ENCODE peak calls at places on chromosomes 2 and 18, in ten cellular contexts. K is astrocyte of the spinal cord, J is kidney epithelial cell, Y is hepatocyte, I is neural progenitor cell, U is spleen, P is GM23248, T is kidney, D is fibroblast of lung, Q is astrocyte. Z is an unnamed sample.

GRCh38 chr2:156589381-156590079 is 153.4 kb downstream of the GPD2 start:
- DNase-seq in K (peak), J (peak), Y (peak), I (peak), U (no peak), P (peak), T (no peak), D (peak), Q (peak), Z (peak)

GRCh38 chr18:37668971-37669747 is 103.6 kb upstream of the CELF4 start:
- DNase-seq in K (no peak), J (no peak), Y (no peak), I (peak), U (no peak), P (no peak), T (peak), D (no peak), Q (no peak), Z (no peak)

GRCh38 chr2:221402072-221402471 is 170.0 kb downstream of the EPHA4 start:
- DNase-seq in K (no peak), J (no peak), Y (peak), I (no peak), U (no peak), P (peak), T (no peak), D (no peak), Q (peak), Z (peak)

GRCh38 chr2:120526997-120527945 is 181.3 kb downstream of the INHBB start:
- DNase-seq in K (no peak), J (no peak), Y (no peak), I (no peak), U (peak), P (no peak), T (peak), D (no peak), Q (no peak), Z (peak)

GRCh38 chr18:48997985-48998831 is 47.4 kb upstream of the SMAD7 start:
- DNase-seq in K (peak), J (peak), Y (peak), I (peak), U (peak), P (peak), T (peak), D (peak), Q (peak), Z (peak)

GRCh38 chr2:100397117-100397860 is 20.2 kb downstream of the CHST10 start:
- DNase-seq in K (peak), J (no peak), Y (no peak), I (no peak), U (peak), P (peak), T (no peak), D (no peak), Q (peak), Z (peak)

GRCh38 chr2:17615728-17616351 is 75.3 kb downstream of the VSNL1 start:
- DNase-seq in K (peak), J (no peak), Y (no peak), I (no peak), U (no peak), P (peak), T (no peak), D (peak), Q (peak), Z (peak)

GRCh38 chr2:83069724-83070123 is 1389.4 kb downstream of the SUCLG1 start:
- DNase-seq in K (peak), J (peak), Y (peak), I (no peak), U (no peak), P (peak), T (no peak), D (peak), Q (peak), Z (peak)

GRCh38 chr2:232338759-232339106 is 39.8 kb upstream of the ALPP start:
- DNase-seq in K (no peak), J (no peak), Y (no peak), I (no peak), U (peak), P (no peak), T (peak), D (no peak), Q (no peak), Z (no peak)

GRCh38 chr2:28588231-28588725 is 92.4 kb downstream of the PLB1 start:
- DNase-seq in K (no peak), J (no peak), Y (no peak), I (no peak), U (peak), P (no peak), T (no peak), D (no peak), Q (no peak), Z (peak)

GRCh38 chr2:25309402-25309801 is 32.3 kb downstream of the DNMT3A start:
- DNase-seq in K (peak), J (no peak), Y (peak), I (peak), U (no peak), P (peak), T (no peak), D (peak), Q (no peak), Z (peak)

GRCh38 chr2:152221870-152222269 is 46.3 kb upstream of the STAM2 start:
- DNase-seq in K (peak), J (no peak), Y (no peak), I (no peak), U (no peak), P (peak), T (no peak), D (peak), Q (peak), Z (peak)

GRCh38 chr18:49400398-49401072 is 59.9 kb downstream of the DYM start:
- DNase-seq in K (peak), J (peak), Y (peak), I (no peak), U (no peak), P (peak), T (no peak), D (peak), Q (no peak), Z (no peak)

GRCh38 chr2:42492691-42493467 is 903 bp downstream of the KCNG3 start:
- DNase-seq in K (no peak), J (no peak), Y (peak), I (peak), U (peak), P (peak), T (peak), D (no peak), Q (no peak), Z (peak)

GRCh38 chr2:42495234-42495581 is 1.4 kb upstream of the KCNG3 start:
- DNase-seq in K (no peak), J (no peak), Y (no peak), I (no peak), U (no peak), P (no peak), T (no peak), D (no peak), Q (no peak), Z (no peak)

GRCh38 chr2:42493885-42494433 is at the start of gene KCNG3:
- DNase-seq in K (peak), J (no peak), Y (peak), I (peak), U (peak), P (peak), T (peak), D (peak), Q (peak), Z (peak)

GRCh38 chr2:42494434-42495233 is 852 bp upstream of the KCNG3 start:
- DNase-seq in K (peak), J (peak), Y (peak), I (peak), U (peak), P (peak), T (peak), D (peak), Q (peak), Z (peak)

GRCh38 chr2:42493468-42493884 is 306 bp downstream of the KCNG3 start:
- DNase-seq in K (no peak), J (no peak), Y (no peak), I (no peak), U (peak), P (no peak), T (peak), D (no peak), Q (no peak), Z (no peak)
- H3K4me3 ChIP-seq in K (no peak), J (peak), Y (peak), I (peak), U (peak), P (peak), T (no peak), D (no peak), Q (peak), Z (no peak)

GRCh38 chr2:108267117-108267516 is 21.6 kb upstream of the SULT1C2 start:
- DNase-seq in K (peak), J (peak), Y (no peak), I (no peak), U (no peak), P (peak), T (peak), D (peak), Q (peak), Z (peak)

GRCh38 chr2:108268001-108268400 is 20.7 kb upstream of the SULT1C2 start:
- DNase-seq in K (peak), J (peak), Y (no peak), I (no peak), U (no peak), P (peak), T (no peak), D (peak), Q (peak), Z (peak)

GRCh38 chr2:108270346-108270745 is 18.3 kb upstream of the SULT1C2 start:
- DNase-seq in K (no peak), J (no peak), Y (no peak), I (no peak), U (no peak), P (no peak), T (no peak), D (no peak), Q (no peak), Z (no peak)

GRCh38 chr2:108270768-108271506 is 17.8 kb upstream of the SULT1C2 start:
- DNase-seq in K (no peak), J (no peak), Y (peak), I (no peak), U (no peak), P (no peak), T (no peak), D (no peak), Q (no peak), Z (peak)

DNA sequence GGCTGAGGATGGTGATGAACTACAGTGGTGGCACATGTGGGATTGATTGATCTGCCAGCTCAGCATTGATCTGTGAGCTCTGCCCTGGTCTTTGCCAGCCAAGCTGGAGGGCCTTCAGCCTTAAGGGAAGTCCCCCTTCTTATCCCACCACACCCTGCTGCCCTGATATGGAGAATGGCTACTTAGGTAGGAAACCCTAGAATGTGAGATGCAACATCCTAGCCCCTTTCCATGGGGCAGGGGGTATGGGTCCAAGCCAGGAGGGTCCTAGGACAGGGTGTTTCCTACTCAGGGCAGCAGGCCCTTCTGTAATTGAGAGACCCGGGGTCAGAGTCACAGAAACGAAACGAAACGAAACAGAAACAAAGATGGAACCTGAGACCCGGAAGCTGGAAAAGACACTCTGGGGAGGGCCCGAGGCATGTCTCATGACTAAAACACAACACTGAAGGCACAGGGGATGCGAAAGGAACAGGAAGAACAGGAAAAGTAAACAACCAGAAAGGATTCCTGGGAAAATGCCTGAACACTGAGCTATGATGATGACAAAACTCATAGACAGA is 16.9 kb upstream of the SULT1C2 start:
- DNase-seq in K (peak), J (peak), Y (no peak), I (no peak), U (no peak), P (peak), T (no peak), D (peak), Q (peak), Z (peak)
- H3K4me3 ChIP-seq in K (no peak), J (no peak), Y (no peak), I (no peak), U (no peak), P (peak), T (peak), D (peak), Q (no peak), Z (no peak)

GRCh38 chr18:9095297-9096012 is 7.0 kb upstream of the NDUFV2 start:
- DNase-seq in K (no peak), J (no peak), Y (peak), I (no peak), U (no peak), P (no peak), T (no peak), D (peak), Q (peak), Z (no peak)

GRCh38 chr18:9092665-9093064 is 9.8 kb upstream of the NDUFV2 start:
- DNase-seq in K (no peak), J (no peak), Y (peak), I (no peak), U (no peak), P (no peak), T (no peak), D (no peak), Q (no peak), Z (no peak)

GRCh38 chr18:9096013-9096383 is 6.5 kb upstream of the NDUFV2 start:
- DNase-seq in K (no peak), J (no peak), Y (no peak), I (no peak), U (no peak), P (no peak), T (no peak), D (no peak), Q (no peak), Z (no peak)

GRCh38 chr18:9096698-9097097 is 5.8 kb upstream of the NDUFV2 start:
- DNase-seq in K (no peak), J (no peak), Y (no peak), I (no peak), U (no peak), P (no peak), T (no peak), D (no peak), Q (no peak), Z (no peak)

DNA sequence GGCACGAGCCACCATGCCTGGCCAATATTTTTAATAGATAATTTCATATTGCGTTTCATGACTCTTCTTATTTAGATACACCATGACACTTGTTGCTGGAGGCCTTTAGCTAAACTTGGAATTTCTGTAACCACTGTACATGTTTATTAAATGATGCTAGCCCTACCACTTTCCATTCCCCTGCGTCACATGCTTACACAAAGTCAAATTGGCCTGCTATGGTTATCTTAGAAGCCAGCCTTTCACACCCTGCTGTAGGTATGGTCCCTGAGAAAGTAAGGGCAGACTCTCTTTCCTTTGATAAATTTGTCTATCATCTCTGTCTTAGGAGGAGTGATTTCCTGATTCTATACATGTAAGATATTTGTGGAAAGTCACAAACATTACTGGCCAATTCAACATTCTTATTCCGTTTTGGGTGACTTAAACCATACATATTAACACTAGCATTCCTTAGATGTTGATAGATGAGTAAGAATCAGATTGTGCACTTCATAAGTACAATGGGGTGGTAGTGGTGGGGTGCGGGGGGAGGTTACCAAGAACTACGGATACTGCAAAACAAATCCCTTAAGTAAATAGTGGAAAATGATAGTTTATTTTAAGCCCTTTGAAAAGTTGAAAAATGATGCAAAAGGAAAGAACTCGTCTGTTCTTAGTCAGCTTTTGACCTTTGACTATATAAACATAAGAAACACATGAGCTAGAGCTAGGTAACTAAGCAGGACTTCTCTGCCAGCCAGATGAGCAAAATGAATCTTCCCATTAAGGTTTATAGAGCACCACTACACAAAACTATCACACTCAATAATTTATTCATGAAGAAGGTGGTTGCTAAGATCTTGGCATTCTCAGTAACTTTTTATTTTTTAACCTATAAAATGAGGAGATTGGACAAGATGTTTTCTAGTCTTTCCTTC is 7.9 kb upstream of the NDUFV2 start:
- DNase-seq in K (peak), J (peak), Y (peak), I (no peak), U (no peak), P (peak), T (no peak), D (peak), Q (peak), Z (peak)
- H3K4me3 ChIP-seq in K (no peak), J (no peak), Y (no peak), I (no peak), U (no peak), P (no peak), T (no peak), D (no peak), Q (no peak), Z (no peak)

GRCh38 chr2:217918220-217919024 is 84.4 kb downstream of the TNS1 start:
- DNase-seq in K (peak), J (no peak), Y (no peak), I (peak), U (no peak), P (peak), T (peak), D (peak), Q (peak), Z (no peak)
- H3K4me3 ChIP-seq in K (no peak), J (no peak), Y (no peak), I (no peak), U (no peak), P (no peak), T (no peak), D (no peak), Q (no peak), Z (no peak)

GRCh38 chr2:237669628-237670351 is 42.4 kb downstream of the LRRFIP1 start:
- DNase-seq in K (peak), J (peak), Y (peak), I (no peak), U (peak), P (peak), T (peak), D (peak), Q (peak), Z (no peak)
- H3K4me3 ChIP-seq in K (no peak), J (no peak), Y (no peak), I (no peak), U (no peak), P (peak), T (no peak), D (no peak), Q (peak), Z (no peak)

GRCh38 chr2:33085646-33086045 is 138.9 kb downstream of the LTBP1 start:
- DNase-seq in K (peak), J (no peak), Y (no peak), I (no peak), U (no peak), P (peak), T (no peak), D (peak), Q (peak), Z (no peak)

GRCh38 chr2:33081691-33082090 is 134.9 kb downstream of the LTBP1 start:
- DNase-seq in K (no peak), J (no peak), Y (no peak), I (no peak), U (no peak), P (no peak), T (no peak), D (no peak), Q (no peak), Z (no peak)

GRCh38 chr2:33084433-33084832 is 137.7 kb downstream of the LTBP1 start:
- DNase-seq in K (no peak), J (no peak), Y (no peak), I (no peak), U (no peak), P (no peak), T (no peak), D (no peak), Q (no peak), Z (no peak)

GRCh38 chr2:33086400-33087015 is 139.8 kb downstream of the LTBP1 start:
- DNase-seq in K (peak), J (no peak), Y (no peak), I (no peak), U (no peak), P (peak), T (no peak), D (peak), Q (peak), Z (peak)

GRCh38 chr2:33083671-33084387 is 137.1 kb downstream of the LTBP1 start:
- DNase-seq in K (no peak), J (no peak), Y (no peak), I (no peak), U (no peak), P (no peak), T (no peak), D (no peak), Q (no peak), Z (no peak)
- H3K4me3 ChIP-seq in K (no peak), J (no peak), Y (no peak), I (peak), U (no peak), P (no peak), T (no peak), D (no peak), Q (no peak), Z (no peak)

GRCh38 chr18:78293516-78293915 is 686.1 kb upstream of the SALL3 start:
- DNase-seq in K (no peak), J (no peak), Y (no peak), I (peak), U (no peak), P (no peak), T (no peak), D (no peak), Q (no peak), Z (no peak)
- H3K4me3 ChIP-seq in K (no peak), J (peak), Y (no peak), I (peak), U (no peak), P (no peak), T (no peak), D (no peak), Q (no peak), Z (no peak)

GRCh38 chr2:218033208-218033589 is 30.4 kb upstream of the TNS1 start:
- DNase-seq in K (no peak), J (no peak), Y (no peak), I (peak), U (no peak), P (no peak), T (peak), D (no peak), Q (no peak), Z (no peak)
- H3K4me3 ChIP-seq in K (no peak), J (no peak), Y (no peak), I (no peak), U (no peak), P (no peak), T (no peak), D (no peak), Q (no peak), Z (no peak)

GRCh38 chr2:29848566-29849310 is 72.6 kb downstream of the ALK start:
- DNase-seq in K (no peak), J (no peak), Y (no peak), I (no peak), U (no peak), P (no peak), T (no peak), D (no peak), Q (no peak), Z (no peak)
- H3K4me3 ChIP-seq in K (no peak), J (no peak), Y (no peak), I (no peak), U (no peak), P (no peak), T (no peak), D (no peak), Q (no peak), Z (no peak)

DNA sequence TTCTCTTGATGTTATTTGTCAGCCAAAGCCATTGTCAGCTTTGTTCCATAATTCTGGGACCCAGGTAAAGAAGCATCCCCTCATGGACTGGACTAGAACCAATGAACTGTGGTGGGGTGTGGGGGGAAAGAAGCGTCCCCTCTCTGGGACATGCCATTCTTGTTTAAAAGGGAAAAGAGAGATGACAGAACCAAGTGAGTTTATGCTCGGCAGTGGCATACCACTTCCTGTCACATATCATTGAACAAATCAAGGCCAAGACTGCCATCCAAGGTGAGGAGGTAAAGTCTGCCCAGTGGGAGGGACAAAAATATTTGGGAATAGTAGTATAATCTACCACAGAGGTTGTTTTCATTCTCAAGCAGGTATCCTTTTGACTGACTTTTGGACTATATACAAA is 4.7 kb upstream of the GLS start:
- DNase-seq in K (no peak), J (no peak), Y (no peak), I (no peak), U (no peak), P (no peak), T (no peak), D (no peak), Q (no peak), Z (no peak)
- H3K4me3 ChIP-seq in K (no peak), J (no peak), Y (no peak), I (no peak), U (no peak), P (no peak), T (no peak), D (no peak), Q (no peak), Z (no peak)